ENCODE peak calls at places on chromosomes 5 and 9, in four cellular contexts. A is CD8-positive, alpha-beta T cell; W is lower lobe of right lung; T is fibroblast of lung. H is an unnamed sample.

GRCh38 chr9:124350485-124351263 is 64.6 kb downstream of the PSMB7 start:
- DNase-seq in W (peak; percentile 31), T (no peak), A (no peak), H (no peak)

GRCh38 chr9:31587176-31587575 is 797.3 kb upstream of the ACO1 start:
- DNase-seq in T (no peak), W (no peak), A (no peak), H (no peak)

GRCh38 chr5:43731573-43731972 is 128.6 kb downstream of the NNT start:
- DNase-seq in W (no peak), A (no peak), T (no peak), H (no peak)

GRCh38 chr5:177133845-177134652 is 476 bp downstream of the NSD1 start:
- DNase-seq in W (peak; percentile 73), T (peak; percentile 46), A (peak; percentile 49), H (peak; percentile 45)

GRCh38 chr5:88401671-88402070 is 133.0 kb upstream of the TMEM161B start:
- DNase-seq in T (no peak), A (no peak), W (no peak), H (no peak)

GRCh38 chr5:171907731-171908343 is 98.6 kb downstream of the FBXW11 start:
- DNase-seq in W (no peak), A (peak; percentile 41), T (peak; percentile 80), H (no peak)

GRCh38 chr9:136029556-136029955 is 65.5 kb downstream of the NACC2 start:
- DNase-seq in W (no peak), T (no peak), A (no peak), H (peak; percentile 66)

GRCh38 chr9:89426389-89426961 is 71.4 kb downstream of the SEMA4D start:
- DNase-seq in W (peak; percentile 37), A (no peak), T (no peak), H (no peak)

GRCh38 chr5:104189909-104190308 is 627.3 kb upstream of the NUDT12 start:
- DNase-seq in W (no peak), T (peak; percentile 69), A (no peak), H (no peak)

GRCh38 chr9:112955550-112955949 is 56.4 kb downstream of the ZNF883 start:
- DNase-seq in W (no peak), A (no peak), T (no peak), H (no peak)

GRCh38 chr5:171945476-171945875 is 61.0 kb downstream of the FBXW11 start:
- DNase-seq in A (no peak), W (no peak), T (no peak), H (no peak)

GRCh38 chr9:116605904-116606341 is 81.2 kb upstream of the TRIM32 start:
- DNase-seq in T (no peak), A (no peak), W (no peak), H (no peak)

GRCh38 chr5:110840347-110840960 is 101.6 kb downstream of the SLC25A46 start:
- DNase-seq in T (no peak), W (no peak), A (no peak), H (no peak)

GRCh38 chr9:38186372-38187115 is 117.5 kb upstream of the SHB start:
- DNase-seq in W (no peak), T (no peak), A (no peak), H (no peak)

GRCh38 chr9:95316274-95316673 is 1.2 kb downstream of the FANCC start:
- DNase-seq in T (no peak), A (no peak), W (no peak), H (no peak)

GRCh38 chr5:79590395-79590999 is 21.7 kb upstream of the TENT2 start:
- DNase-seq in T (no peak), A (no peak), W (no peak), H (no peak)

GRCh38 chr9:99234618-99235017 is 12.5 kb downstream of the SEC61B start:
- DNase-seq in A (no peak), T (no peak), W (no peak), H (no peak)

GRCh38 chr9:124818431-124819281 is 34.6 kb upstream of the WDR38 start:
- DNase-seq in W (peak; percentile 43), A (no peak), T (no peak), H (peak; percentile 24)

GRCh38 chr9:105064248-105065118 is 136.5 kb upstream of the ABCA1 start:
- DNase-seq in W (peak; percentile 89), A (no peak), T (peak; percentile 98), H (peak; percentile 85)

GRCh38 chr9:77475641-77476473 is 172.3 kb downstream of the GNA14 start:
- DNase-seq in W (no peak), T (no peak), A (peak; percentile 42), H (no peak)

GRCh38 chr5:159242153-159242552 is 20.9 kb upstream of the UBLCP1 start:
- DNase-seq in W (no peak), A (no peak), T (no peak), H (no peak)

GRCh38 chr5:99640646-99641045 is 711.8 kb upstream of the CHD1 start:
- DNase-seq in W (no peak), T (no peak), A (no peak), H (no peak)

GRCh38 chr9:15293727-15294405 is 13.2 kb downstream of the TTC39B start:
- DNase-seq in A (no peak), W (no peak), T (peak; percentile 54), H (no peak)

GRCh38 chr9:83623634-83623991 is 670 bp downstream of the IDNK start:
- DNase-seq in W (no peak), T (no peak), A (no peak), H (no peak)

GRCh38 chr9:22158983-22159382 is 149.9 kb upstream of the CDKN2B start:
- DNase-seq in A (no peak), T (peak; percentile 92), W (peak; percentile 86), H (no peak)

GRCh38 chr9:131095666-131096489 is 453 bp upstream of the AIF1L start:
- DNase-seq in W (no peak), A (no peak), T (no peak), H (no peak)

GRCh38 chr5:140253985-140254384 is 48.9 kb downstream of the PFDN1 start:
- DNase-seq in A (no peak), T (peak; percentile 35), W (peak; percentile 73), H (peak; percentile 70)

GRCh38 chr5:38802125-38802524 is 43.7 kb upstream of the OSMR start:
- DNase-seq in T (no peak), A (no peak), W (no peak), H (no peak)

GRCh38 chr9:70405808-70406445 is 8.5 kb downstream of the KLF9 start:
- DNase-seq in A (no peak), T (no peak), W (no peak), H (no peak)

GRCh38 chr5:172235827-172236749 is 42.1 kb downstream of the EFCAB9 start:
- DNase-seq in T (no peak), W (no peak), A (no peak), H (no peak)

GRCh38 chr5:50352390-50352789 is 88.7 kb downstream of the EMB start:
- DNase-seq in W (no peak), A (no peak), T (no peak), H (no peak)

GRCh38 chr5:89613222-89613956 is 730.4 kb upstream of the MEF2C start:
- DNase-seq in A (no peak), T (no peak), W (no peak), H (no peak)

GRCh38 chr9:2838356-2838983 is 5.4 kb downstream of the PUM3 start:
- DNase-seq in T (peak; percentile 56), A (no peak), W (no peak), H (no peak)

GRCh38 chr9:125271081-125271480 is 9.5 kb downstream of the GAPVD1 start:
- DNase-seq in A (no peak), T (no peak), W (no peak), H (no peak)

GRCh38 chr9:31996331-31996730 is 388.1 kb upstream of the ACO1 start:
- DNase-seq in A (no peak), W (no peak), T (no peak), H (no peak)

GRCh38 chr5:139696894-139697658 is 48.9 kb downstream of the CXXC5 start:
- DNase-seq in T (peak; percentile 78), W (peak; percentile 77), A (no peak), H (peak; percentile 58)

GRCh38 chr9:127828262-127829031 is 25.8 kb downstream of the FPGS start:
- DNase-seq in T (peak; percentile 77), W (peak; percentile 84), A (no peak), H (peak; percentile 85)

GRCh38 chr5:115389074-115389798 is 92.8 kb upstream of the CCDC112 start:
- DNase-seq in T (peak; percentile 91), A (no peak), W (no peak), H (no peak)

GRCh38 chr5:89407053-89407452 is 524.1 kb upstream of the MEF2C start:
- DNase-seq in T (no peak), A (no peak), W (no peak), H (no peak)

DNA sequence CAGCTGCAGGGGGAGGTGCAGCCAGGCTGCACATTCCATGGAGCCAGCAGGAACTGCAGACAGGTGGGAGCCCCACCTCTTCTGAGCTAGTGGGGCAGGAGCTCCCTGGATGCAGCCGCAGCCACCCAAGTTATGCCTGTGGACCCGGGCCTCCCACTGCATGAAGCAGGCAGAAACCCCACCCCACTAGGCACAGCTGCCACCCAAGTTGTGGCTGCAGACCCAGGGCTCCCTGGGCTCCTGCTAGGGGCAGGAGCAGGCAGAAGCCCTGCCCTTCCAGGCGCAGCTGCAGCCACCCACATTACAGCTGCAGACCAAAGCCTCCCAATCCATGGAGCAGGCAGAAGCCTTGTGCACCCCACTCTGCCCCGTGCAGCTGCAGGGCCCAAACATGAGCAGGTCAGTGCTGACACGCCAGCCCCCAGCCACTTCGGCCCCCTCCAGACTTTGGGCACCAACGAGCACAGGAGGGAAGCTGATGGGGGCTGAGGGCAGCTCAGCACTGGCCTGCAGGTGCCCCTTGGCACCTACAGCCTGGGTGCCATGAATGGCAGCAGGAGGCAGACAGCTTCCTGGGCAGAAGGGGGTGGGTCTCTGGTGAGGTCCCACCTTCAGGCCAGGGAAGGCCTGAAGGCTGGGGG is 106.9 kb downstream of the C9orf50 start:
- DNase-seq in T (no peak), W (no peak), A (no peak), H (no peak)
- H3K9me3 ChIP-seq in T (no peaks in the 10 kb centered on the region), W (peaks cover 16% of the 10 kb centered on the region), A (peaks cover 4% of the 10 kb centered on the region), H (peaks cover 15% of the 10 kb centered on the region)

GRCh38 chr9:96769989-96770388 is 7.9 kb downstream of the ZNF510 start:
- DNase-seq in A (no peak), W (no peak), T (no peak), H (no peak)
- H3K9me3 ChIP-seq in A (peaks cover 30% of the 10 kb centered on the region), W (peaks cover 72% of the 10 kb centered on the region), T (no peaks in the 10 kb centered on the region), H (peaks cover 63% of the 10 kb centered on the region)

GRCh38 chr5:179439181-179439990 is 94.1 kb upstream of the ADAMTS2 start:
- DNase-seq in W (peak; percentile 30), T (no peak), A (no peak), H (no peak)
- H3K9me3 ChIP-seq in W (no peaks in the 10 kb centered on the region), T (no peaks in the 10 kb centered on the region), A (no peaks in the 10 kb centered on the region), H (no peaks in the 10 kb centered on the region)

GRCh38 chr5:8945972-8946371 is 599.9 kb downstream of the SEMA5A start:
- DNase-seq in T (no peak), W (no peak), A (no peak), H (no peak)

GRCh38 chr5:8953911-8954310 is 592.0 kb downstream of the SEMA5A start:
- DNase-seq in T (peak; percentile 76), A (no peak), W (no peak), H (no peak)

GRCh38 chr5:8952147-8952546 is 593.7 kb downstream of the SEMA5A start:
- DNase-seq in W (no peak), T (no peak), A (no peak), H (no peak)

GRCh38 chr5:8953016-8953415 is 592.9 kb downstream of the SEMA5A start:
- DNase-seq in T (peak; percentile 51), A (no peak), W (no peak), H (no peak)

DNA sequence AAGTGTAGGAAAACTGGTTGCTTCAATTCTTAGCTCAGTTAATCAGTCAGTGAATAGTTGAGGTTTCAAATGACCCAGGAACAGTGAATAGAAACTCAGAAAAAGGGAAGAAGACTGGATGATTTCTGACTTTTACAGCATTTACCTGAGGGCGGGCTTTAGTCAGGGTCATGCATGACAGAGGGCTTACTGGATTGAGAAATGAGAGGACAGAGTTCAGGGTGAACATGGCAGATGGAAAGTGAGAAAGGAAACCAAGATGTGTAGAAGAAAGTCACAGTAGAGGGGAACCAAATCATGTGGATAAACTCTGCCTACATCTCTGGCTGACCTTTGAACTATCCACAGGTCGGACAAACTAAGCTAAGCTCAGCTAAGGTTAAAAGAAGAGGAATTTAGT is 596.0 kb downstream of the SEMA5A start:
- DNase-seq in A (no peak), W (no peak), T (no peak), H (no peak)
- H3K9me3 ChIP-seq in A (no peaks in the 10 kb centered on the region), W (no peaks in the 10 kb centered on the region), T (no peaks in the 10 kb centered on the region), H (no peaks in the 10 kb centered on the region)